ENCODE peak calls at places on chromosomes 3 and 15, in five cellular contexts. One of them, this sample, is unnamed.

GRCh38 chr3:5754602-5755001 is 567.1 kb downstream of the EDEM1 start:
- DNase-seq in B cell: no peak
- DNase-seq in NCI-H1436: no peak
- DNase-seq in GM13976: no peak
- DNase-seq in omental fat pad: no peak
- DNase-seq in this sample: no peak

GRCh38 chr3:18494251-18494650 is 69.1 kb upstream of the SATB1 start:
- DNase-seq in B cell: no peak
- DNase-seq in NCI-H1436: no peak
- DNase-seq in GM13976: no peak
- DNase-seq in omental fat pad: no peak
- DNase-seq in this sample: no peak

GRCh38 chr3:134597390-134597975 is 53.3 kb downstream of the KY start:
- DNase-seq in B cell: no peak
- DNase-seq in NCI-H1436: no peak
- DNase-seq in GM13976: no peak
- DNase-seq in omental fat pad: no peak
- DNase-seq in this sample: peak

GRCh38 chr3:136893848-136894443 is 31.9 kb downstream of the NCK1 start:
- DNase-seq in B cell: no peak
- DNase-seq in NCI-H1436: no peak
- DNase-seq in GM13976: no peak
- DNase-seq in omental fat pad: no peak
- DNase-seq in this sample: peak

GRCh38 chr15:61530769-61531168 is 301.7 kb upstream of the RORA start:
- DNase-seq in B cell: no peak
- DNase-seq in NCI-H1436: no peak
- DNase-seq in GM13976: no peak
- DNase-seq in omental fat pad: no peak
- DNase-seq in this sample: no peak

GRCh38 chr15:20356444-20357138 is 185.0 kb downstream of the GOLGA6L6 start:
- DNase-seq in B cell: peak
- DNase-seq in NCI-H1436: no peak
- DNase-seq in GM13976: peak
- DNase-seq in omental fat pad: no peak
- DNase-seq in this sample: no peak

GRCh38 chr15:38349251-38349650 is 96.6 kb downstream of the SPRED1 start:
- DNase-seq in B cell: no peak
- DNase-seq in NCI-H1436: no peak
- DNase-seq in GM13976: no peak
- DNase-seq in omental fat pad: no peak
- DNase-seq in this sample: peak

GRCh38 chr15:80856809-80857377 is 77.7 kb downstream of the CEMIP start:
- DNase-seq in B cell: no peak
- DNase-seq in NCI-H1436: no peak
- DNase-seq in GM13976: no peak
- DNase-seq in omental fat pad: no peak
- DNase-seq in this sample: no peak

GRCh38 chr3:31981206-31982181 is at the start of the genes OSBPL10 and ZNF860:
- DNase-seq in B cell: peak
- DNase-seq in NCI-H1436: peak
- DNase-seq in GM13976: peak
- DNase-seq in omental fat pad: peak
- DNase-seq in this sample: peak

GRCh38 chr3:67646586-67647234 is 7.7 kb downstream of the SUCLG2 start:
- DNase-seq in B cell: no peak
- DNase-seq in NCI-H1436: no peak
- DNase-seq in GM13976: no peak
- DNase-seq in omental fat pad: no peak
- DNase-seq in this sample: peak

GRCh38 chr3:52524752-52525661 is 8.7 kb downstream of the NT5DC2 start:
- DNase-seq in B cell: peak
- DNase-seq in NCI-H1436: no peak
- DNase-seq in GM13976: no peak
- DNase-seq in omental fat pad: no peak
- DNase-seq in this sample: no peak

GRCh38 chr15:75531041-75531450 is 48.1 kb downstream of the PTPN9 start:
- DNase-seq in B cell: no peak
- DNase-seq in NCI-H1436: no peak
- DNase-seq in GM13976: no peak
- DNase-seq in omental fat pad: no peak
- DNase-seq in this sample: peak

GRCh38 chr3:65583203-65583602 is 455.5 kb downstream of the MAGI1 start:
- DNase-seq in B cell: no peak
- DNase-seq in NCI-H1436: no peak
- DNase-seq in GM13976: no peak
- DNase-seq in omental fat pad: no peak
- DNase-seq in this sample: no peak

GRCh38 chr3:177330771-177331170 is 133.5 kb upstream of the TBL1XR1 start:
- DNase-seq in B cell: no peak
- DNase-seq in NCI-H1436: no peak
- DNase-seq in GM13976: no peak
- DNase-seq in omental fat pad: no peak
- DNase-seq in this sample: no peak

GRCh38 chr3:48404440-48405342 is 25.2 kb downstream of the PLXNB1 start:
- DNase-seq in B cell: no peak
- DNase-seq in NCI-H1436: no peak
- DNase-seq in GM13976: peak
- DNase-seq in omental fat pad: no peak
- DNase-seq in this sample: no peak

GRCh38 chr15:42021593-42021992 is 751 bp upstream of the PLA2G4E start:
- DNase-seq in B cell: no peak
- DNase-seq in NCI-H1436: no peak
- DNase-seq in GM13976: no peak
- DNase-seq in omental fat pad: no peak
- DNase-seq in this sample: no peak

GRCh38 chr3:50390523-50391177 is 31.3 kb upstream of the TMEM115 start:
- DNase-seq in B cell: no peak
- DNase-seq in NCI-H1436: no peak
- DNase-seq in GM13976: no peak
- DNase-seq in omental fat pad: no peak
- DNase-seq in this sample: no peak

GRCh38 chr15:57873564-57874209 is 167.2 kb downstream of the POLR2M start:
- DNase-seq in B cell: no peak
- DNase-seq in NCI-H1436: no peak
- DNase-seq in GM13976: no peak
- DNase-seq in omental fat pad: no peak
- DNase-seq in this sample: peak

GRCh38 chr15:24954783-24955548 is at the start of the genes SNRPN and SNURF:
- DNase-seq in B cell: peak
- DNase-seq in NCI-H1436: peak
- DNase-seq in GM13976: peak
- DNase-seq in omental fat pad: peak
- DNase-seq in this sample: peak

GRCh38 chr3:112247900-112248299 is 46.1 kb downstream of the SLC9C1 start:
- DNase-seq in B cell: no peak
- DNase-seq in NCI-H1436: no peak
- DNase-seq in GM13976: peak
- DNase-seq in omental fat pad: no peak
- DNase-seq in this sample: no peak

GRCh38 chr3:99504258-99504657 is 134.1 kb upstream of the COL8A1 start:
- DNase-seq in B cell: no peak
- DNase-seq in NCI-H1436: no peak
- DNase-seq in GM13976: no peak
- DNase-seq in omental fat pad: no peak
- DNase-seq in this sample: no peak

GRCh38 chr15:64970696-64971095 is 19.0 kb downstream of the SPG21 start:
- DNase-seq in B cell: no peak
- DNase-seq in NCI-H1436: no peak
- DNase-seq in GM13976: no peak
- DNase-seq in omental fat pad: no peak
- DNase-seq in this sample: no peak